ENCODE peak calls at places on chromosomes 1 and 21, in four cellular contexts. D, B, P and X are unnamed samples.

GRCh38 chr1:237701534-237701933 is 189.2 kb downstream of the ZP4 start:
- DNase-seq in D (no peak), B (no peak), P (peak; percentile 74), X (no peak)

GRCh38 chr21:44792653-44793052 is 9.0 kb downstream of the UBE2G2 start:
- DNase-seq in D (no peak), B (no peak), P (no peak), X (no peak)

GRCh38 chr1:27772071-27772470 is 948 bp upstream of the STX12 start:
- DNase-seq in D (no peak), B (no peak), P (no peak), X (no peak)

GRCh38 chr1:9643351-9644256 is 7.9 kb upstream of the PIK3CD start:
- DNase-seq in D (no peak), B (no peak), P (no peak), X (no peak)

GRCh38 chr1:224800486-224801119 is 128.9 kb upstream of the DNAH14 start:
- DNase-seq in D (no peak), B (no peak), P (no peak), X (no peak)

GRCh38 chr1:39981957-39982356 is 27.0 kb downstream of the MFSD2A start:
- DNase-seq in D (no peak), B (no peak), P (no peak), X (no peak)

GRCh38 chr1:192445243-192445642 is 128.5 kb downstream of the RGS21 start:
- DNase-seq in D (no peak), B (no peak), P (no peak), X (no peak)

GRCh38 chr1:27554777-27555699 is 48.9 kb downstream of the AHDC1 start:
- DNase-seq in D (no peak), B (no peak), P (no peak), X (no peak)

GRCh38 chr21:26933448-26933847 is 33.4 kb downstream of the ADAMTS5 start:
- DNase-seq in D (no peak), B (no peak), P (no peak), X (no peak)

GRCh38 chr1:1173061-1173792 is 453 bp upstream of the TTLL10 start:
- DNase-seq in D (peak; percentile 3), B (no peak), P (no peak), X (no peak)

GRCh38 chr1:5901841-5902240 is 90.4 kb downstream of the NPHP4 start:
- DNase-seq in D (no peak), B (no peak), P (no peak), X (no peak)

GRCh38 chr1:239353536-239353935 is 32.8 kb upstream of the CHRM3 start:
- DNase-seq in D (no peak), B (peak; percentile 46), P (no peak), X (no peak)

GRCh38 chr1:12438349-12438924 is 179.6 kb downstream of the DHRS3 start:
- DNase-seq in D (no peak), B (no peak), P (no peak), X (no peak)

GRCh38 chr1:160357286-160358002 is 9.4 kb upstream of the NHLH1 start:
- DNase-seq in D (no peak), B (no peak), P (no peak), X (no peak)

GRCh38 chr1:22791736-22792325 is 81.2 kb downstream of the EPHB2 start:
- DNase-seq in D (no peak), B (peak; percentile 76), P (no peak), X (no peak)

GRCh38 chr1:110433803-110434202 is 17.1 kb upstream of the PROK1 start:
- DNase-seq in D (peak; percentile 44), B (peak; percentile 73), P (no peak), X (no peak)